ENCODE peak calls at places on chromosome 21, in nine cellular contexts. A, S, O, E, T, Z, C, X and U are unnamed samples.

GRCh38 chr21:27314096-27314495 is 347.2 kb upstream of the ADAMTS5 start:
- DNase-seq in A (no peak), S (no peak), O (no peak), E (peak), T (no peak), Z (no peak), C (no peak), X (no peak), U (no peak)

GRCh38 chr21:18245493-18245967 is 897 bp downstream of the CHODL start:
- DNase-seq in A (no peak), S (no peak), O (peak), E (peak), T (no peak), Z (no peak), C (peak), X (peak), U (no peak)

GRCh38 chr21:46662765-46663500 is 27.5 kb downstream of the PRMT2 start:
- DNase-seq in A (no peak), S (no peak), O (no peak), E (no peak), T (no peak), Z (no peak), C (no peak), X (no peak), U (no peak)

GRCh38 chr21:30463713-30464112 is 16.5 kb downstream of the KRTAP19-1 start:
- DNase-seq in A (no peak), S (no peak), O (peak), E (no peak), T (peak), Z (no peak), C (peak), X (peak), U (no peak)

GRCh38 chr21:16913010-16913409 is 599.8 kb upstream of the CXADR start:
- DNase-seq in A (no peak), S (peak), O (peak), E (no peak), T (peak), Z (no peak), C (no peak), X (peak), U (no peak)

GRCh38 chr21:25501996-25502665 is 105.2 kb downstream of the MRPL39 start:
- DNase-seq in A (peak), S (no peak), O (no peak), E (no peak), T (peak), Z (no peak), C (no peak), X (no peak), U (peak)

GRCh38 chr21:25646541-25646940 is 7.5 kb downstream of the JAM2 start:
- DNase-seq in A (no peak), S (no peak), O (no peak), E (no peak), T (no peak), Z (no peak), C (no peak), X (peak), U (no peak)

GRCh38 chr21:42616366-42617340 is 36.8 kb upstream of the PDE9A start:
- DNase-seq in A (no peak), S (no peak), O (no peak), E (no peak), T (no peak), Z (no peak), C (no peak), X (no peak), U (no peak)

GRCh38 chr21:33971492-33972013 is 55.9 kb upstream of the ATP5PO start:
- DNase-seq in A (no peak), S (no peak), O (no peak), E (peak), T (peak), Z (no peak), C (peak), X (peak), U (no peak)

GRCh38 chr21:34668803-34669148 is at the start of gene CLIC6:
- DNase-seq in A (no peak), S (peak), O (no peak), E (no peak), T (no peak), Z (no peak), C (no peak), X (peak), U (no peak)

GRCh38 chr21:26717146-26717739 is 128.0 kb downstream of the ADAMTS1 start:
- DNase-seq in A (no peak), S (no peak), O (peak), E (no peak), T (peak), Z (no peak), C (peak), X (no peak), U (no peak)

GRCh38 chr21:24208562-24209260 is 1398.6 kb downstream of the MRPL39 start:
- DNase-seq in A (no peak), S (no peak), O (no peak), E (no peak), T (no peak), Z (no peak), C (no peak), X (no peak), U (no peak)

GRCh38 chr21:41956926-41957729 is 3.3 kb upstream of the C2CD2 start:
- DNase-seq in A (peak), S (no peak), O (no peak), E (peak), T (peak), Z (no peak), C (peak), X (no peak), U (no peak)

GRCh38 chr21:34017127-34017961 is 56.0 kb upstream of the MRPS6 start:
- DNase-seq in A (no peak), S (no peak), O (no peak), E (peak), T (no peak), Z (no peak), C (peak), X (no peak), U (no peak)

GRCh38 chr21:29258626-29259335 is 39.9 kb upstream of the BACH1 start:
- DNase-seq in A (no peak), S (no peak), O (no peak), E (peak), T (peak), Z (peak), C (peak), X (no peak), U (no peak)

GRCh38 chr21:28893687-28894086 is 99.0 kb downstream of the LTN1 start:
- DNase-seq in A (no peak), S (no peak), O (no peak), E (no peak), T (no peak), Z (no peak), C (no peak), X (no peak), U (no peak)

GRCh38 chr21:15058718-15059316 is 6.0 kb downstream of the NRIP1 start:
- DNase-seq in A (no peak), S (no peak), O (no peak), E (peak), T (peak), Z (peak), C (peak), X (no peak), U (no peak)

GRCh38 chr21:39869141-39869818 is 2.0 kb downstream of the PCP4 start:
- DNase-seq in A (peak), S (no peak), O (no peak), E (no peak), T (no peak), Z (no peak), C (no peak), X (no peak), U (no peak)

GRCh38 chr21:35547946-35548774 is 499.1 kb upstream of the RUNX1 start:
- DNase-seq in A (peak), S (no peak), O (no peak), E (no peak), T (no peak), Z (no peak), C (no peak), X (no peak), U (no peak)

GRCh38 chr21:28294046-28294445 is 698.6 kb downstream of the LTN1 start:
- DNase-seq in A (no peak), S (no peak), O (no peak), E (peak), T (peak), Z (no peak), C (peak), X (no peak), U (no peak)

GRCh38 chr21:30102881-30103280 is 63.7 kb downstream of the CLDN17 start:
- DNase-seq in A (no peak), S (no peak), O (no peak), E (no peak), T (no peak), Z (no peak), C (no peak), X (peak), U (peak)

GRCh38 chr21:41879190-41879998 is at the start of gene PRDM15:
- DNase-seq in A (peak), S (peak), O (peak), E (peak), T (peak), Z (no peak), C (peak), X (peak), U (peak)

GRCh38 chr21:34280389-34280795 is 83.4 kb upstream of the KCNE2 start:
- DNase-seq in A (peak), S (no peak), O (no peak), E (no peak), T (peak), Z (no peak), C (peak), X (no peak), U (no peak)

GRCh38 chr21:28608646-28609045 is 384.0 kb downstream of the LTN1 start:
- DNase-seq in A (no peak), S (no peak), O (no peak), E (no peak), T (peak), Z (no peak), C (no peak), X (no peak), U (no peak)

GRCh38 chr21:34614443-34614692 is 545 bp downstream of the RCAN1 start:
- DNase-seq in A (no peak), S (no peak), O (no peak), E (no peak), T (no peak), Z (no peak), C (no peak), X (no peak), U (no peak)

GRCh38 chr21:42388740-42389448 is 7.0 kb downstream of the TMPRSS3 start:
- DNase-seq in A (peak), S (peak), O (no peak), E (no peak), T (no peak), Z (no peak), C (no peak), X (no peak), U (no peak)

GRCh38 chr21:28818663-28819278 is 173.9 kb downstream of the LTN1 start:
- DNase-seq in A (no peak), S (no peak), O (no peak), E (no peak), T (peak), Z (no peak), C (peak), X (no peak), U (no peak)

GRCh38 chr21:42570362-42570761 is 56.7 kb downstream of the SLC37A1 start:
- DNase-seq in A (peak), S (no peak), O (no peak), E (no peak), T (no peak), Z (no peak), C (no peak), X (no peak), U (no peak)

GRCh38 chr21:30194701-30195299 is 21.1 kb downstream of the CLDN8 start:
- DNase-seq in A (peak), S (no peak), O (peak), E (no peak), T (peak), Z (peak), C (peak), X (peak), U (peak)

GRCh38 chr21:16124397-16125130 is 394.8 kb downstream of the USP25 start:
- DNase-seq in A (no peak), S (no peak), O (no peak), E (peak), T (peak), Z (peak), C (peak), X (no peak), U (no peak)

GRCh38 chr21:26115346-26115745 is 55.2 kb downstream of the APP start:
- DNase-seq in A (peak), S (no peak), O (peak), E (no peak), T (no peak), Z (no peak), C (no peak), X (no peak), U (no peak)

GRCh38 chr21:32562426-32562825 is 22.9 kb downstream of the TCP10L start:
- DNase-seq in A (peak), S (peak), O (no peak), E (peak), T (peak), Z (peak), C (peak), X (peak), U (no peak)
- TF ChIP-seq CTCF in A (no peak), S (no peak), O (no peak), E (peak), T (peak), Z (peak), C (peak), X (peak), U (no peak)

DNA sequence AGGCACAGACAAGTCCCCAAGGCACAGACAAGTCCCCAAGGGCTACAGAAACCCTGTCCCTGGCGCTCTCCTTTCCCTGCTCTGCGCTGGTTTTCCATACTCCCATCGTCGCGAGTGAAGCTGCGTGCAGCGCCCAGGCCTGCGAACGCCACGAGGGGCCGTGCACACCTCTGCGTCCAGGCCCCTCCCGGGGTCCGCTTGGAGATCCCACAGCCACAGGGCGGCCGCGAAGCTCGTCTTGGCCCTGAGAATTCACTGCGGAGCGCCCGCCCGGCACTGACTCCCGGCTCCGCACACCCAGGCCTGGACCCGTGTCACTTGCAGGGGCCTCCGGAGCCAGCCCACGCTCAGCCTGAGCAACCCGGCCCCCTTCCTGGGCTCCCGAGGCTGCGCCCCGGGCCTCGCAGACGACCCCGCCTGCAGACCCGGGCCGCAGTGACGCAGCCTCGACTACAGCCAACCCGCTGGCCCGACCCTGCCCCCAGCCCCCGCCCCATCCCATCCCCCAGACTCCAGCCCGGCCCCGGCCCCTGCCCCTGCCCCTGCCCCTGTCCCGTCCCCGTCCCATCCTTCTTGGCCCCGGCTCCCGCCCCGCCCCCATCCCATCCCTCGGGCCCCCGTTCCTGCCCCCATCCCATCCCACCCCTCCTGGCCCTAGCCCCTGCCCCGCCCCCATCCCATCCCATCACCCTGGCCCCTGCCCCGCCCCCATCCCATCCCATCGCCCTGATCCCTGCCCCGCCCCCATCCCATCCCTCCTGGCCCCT is 841 bp downstream of the POFUT2 start:
- DNase-seq in A (no peak), S (peak), O (peak), E (peak), T (no peak), Z (no peak), C (no peak), X (peak), U (no peak)
- TF ChIP-seq CTCF in A (no peak), S (no peak), O (no peak), E (no peak), T (no peak), Z (no peak), C (peak), X (no peak), U (no peak)

DNA sequence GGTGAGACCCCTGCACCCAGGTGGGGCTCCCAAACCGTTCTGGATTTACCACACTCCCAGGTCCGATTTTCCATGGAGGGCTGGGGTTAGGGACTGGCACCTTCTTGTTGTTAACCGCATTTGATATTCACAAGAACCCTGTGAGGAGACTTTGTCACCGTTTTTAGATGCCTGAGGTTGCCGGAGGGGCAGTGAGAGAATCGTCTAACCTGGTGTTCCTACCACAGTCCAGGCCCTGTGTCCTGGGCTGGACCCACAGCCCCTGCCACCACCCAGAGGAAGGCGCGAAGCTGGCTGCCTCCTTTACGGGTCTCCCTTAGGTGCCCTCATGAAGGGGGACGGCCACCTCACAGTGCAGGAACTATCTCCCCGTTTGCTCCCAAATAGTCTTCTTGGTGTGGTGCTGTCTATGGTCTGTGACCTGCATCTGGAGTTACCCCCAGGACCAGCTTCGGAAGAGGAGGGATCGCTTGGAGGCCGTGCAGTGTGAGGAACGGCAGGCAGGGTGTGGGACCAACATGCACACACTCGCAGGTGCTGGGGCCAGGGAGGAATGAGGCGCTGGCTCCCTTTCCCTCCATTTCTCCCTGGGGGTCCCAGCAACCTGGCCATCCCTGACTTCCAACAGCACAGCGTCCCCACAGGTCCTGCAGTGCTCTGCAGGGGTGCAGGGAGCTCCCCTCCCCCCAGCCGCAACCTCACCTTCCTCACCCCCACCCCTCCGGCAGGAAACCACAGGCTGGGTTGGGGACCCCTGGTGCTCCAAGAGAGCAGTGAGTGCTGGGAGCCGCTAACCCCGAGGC is 7.0 kb downstream of the SIM2 start:
- DNase-seq in A (no peak), S (peak), O (peak), E (no peak), T (no peak), Z (no peak), C (no peak), X (peak), U (no peak)
- TF ChIP-seq CTCF in A (peak), S (peak), O (peak), E (peak), T (no peak), Z (peak), C (peak), X (peak), U (no peak)

GRCh38 chr21:38806153-38806941 is 618 bp downstream of the ETS2 start:
- DNase-seq in A (no peak), S (peak), O (peak), E (peak), T (no peak), Z (no peak), C (no peak), X (peak), U (no peak)
- TF ChIP-seq CTCF in A (no peak), S (no peak), O (peak), E (peak), T (no peak), Z (no peak), C (peak), X (peak), U (no peak)

GRCh38 chr21:21074305-21074704 is 76.1 kb downstream of the NCAM2 start:
- DNase-seq in A (no peak), S (no peak), O (no peak), E (no peak), T (no peak), Z (no peak), C (no peak), X (no peak), U (no peak)
- TF ChIP-seq CTCF in A (no peak), S (no peak), O (no peak), E (no peak), T (no peak), Z (no peak), C (no peak), X (no peak), U (no peak)

GRCh38 chr21:36630485-36631206 is 68.3 kb upstream of the SIM2 start:
- DNase-seq in A (peak), S (peak), O (peak), E (peak), T (peak), Z (no peak), C (peak), X (peak), U (peak)
- TF ChIP-seq CTCF in A (peak), S (peak), O (peak), E (peak), T (peak), Z (peak), C (peak), X (peak), U (peak)

GRCh38 chr21:44392916-44393315 is 39.5 kb downstream of the TRPM2 start:
- DNase-seq in A (no peak), S (no peak), O (peak), E (no peak), T (peak), Z (no peak), C (no peak), X (peak), U (no peak)

GRCh38 chr21:44392185-44392584 is 38.8 kb downstream of the TRPM2 start:
- DNase-seq in A (no peak), S (no peak), O (no peak), E (no peak), T (no peak), Z (no peak), C (no peak), X (no peak), U (no peak)

GRCh38 chr21:44390886-44391285 is 37.5 kb downstream of the TRPM2 start:
- DNase-seq in A (no peak), S (no peak), O (peak), E (no peak), T (no peak), Z (no peak), C (no peak), X (no peak), U (no peak)

GRCh38 chr21:44389335-44389734 is 35.9 kb downstream of the TRPM2 start:
- DNase-seq in A (no peak), S (no peak), O (no peak), E (no peak), T (no peak), Z (no peak), C (no peak), X (no peak), U (no peak)

DNA sequence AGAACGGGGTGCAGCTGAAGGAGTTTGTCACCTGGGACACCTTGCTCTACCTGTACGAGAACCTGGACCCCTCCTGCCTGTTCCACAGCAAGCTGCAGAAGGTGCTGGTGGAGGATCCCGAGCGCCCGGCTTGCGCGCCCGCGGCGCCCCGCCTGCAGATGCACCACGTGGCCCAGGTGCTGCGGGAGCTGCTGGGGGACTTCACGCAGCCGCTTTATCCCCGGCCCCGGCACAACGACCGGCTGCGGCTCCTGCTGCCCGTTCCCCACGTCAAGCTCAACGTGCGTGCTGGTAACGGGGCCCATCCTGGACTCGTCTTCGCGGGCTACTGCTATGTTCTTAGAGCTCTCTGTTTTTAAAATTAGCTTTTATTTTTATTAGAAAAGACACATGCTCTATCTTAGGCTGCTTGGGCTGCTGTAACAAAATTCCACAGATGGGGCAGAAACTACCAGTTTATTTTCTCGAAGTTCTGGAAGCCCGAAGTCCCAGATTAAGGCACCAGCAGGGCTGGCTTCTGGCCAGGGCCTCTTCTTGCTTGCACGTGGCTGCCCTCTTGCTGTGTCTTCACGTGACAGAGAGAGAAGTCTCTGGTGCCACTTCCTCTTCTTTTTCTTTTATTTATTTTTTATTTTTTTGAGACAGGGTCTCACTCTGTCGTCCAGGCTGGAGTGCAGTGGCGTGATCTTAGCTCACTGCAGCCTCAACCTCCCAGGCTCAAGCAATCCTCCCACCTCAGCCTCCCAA is 38.1 kb downstream of the TRPM2 start:
- DNase-seq in A (peak), S (no peak), O (peak), E (no peak), T (no peak), Z (no peak), C (no peak), X (no peak), U (peak)
- TF ChIP-seq CTCF in A (no peak), S (no peak), O (no peak), E (no peak), T (no peak), Z (no peak), C (no peak), X (no peak), U (no peak)